ENCODE peak calls at places on chromosomes 13 and 19, in four cellular contexts. One of them, this sample, is unnamed.

GRCh38 chr13:42707596-42707995 is 73.8 kb upstream of the FAM216B start:
- DNase-seq in GM12878: no peak
- DNase-seq in K562: no peak
- DNase-seq in endothelial cell of umbilical vein: no peak
- DNase-seq in this sample: peak; percentile 64

GRCh38 chr13:67726979-67727378 is 496.8 kb upstream of the PCDH9 start:
- DNase-seq in GM12878: no peak
- DNase-seq in K562: no peak
- DNase-seq in endothelial cell of umbilical vein: no peak
- DNase-seq in this sample: no peak

GRCh38 chr19:45267296-45267695 is 16.2 kb downstream of the MARK4 start:
- DNase-seq in GM12878: no peak
- DNase-seq in K562: no peak
- DNase-seq in endothelial cell of umbilical vein: no peak
- DNase-seq in this sample: no peak

GRCh38 chr19:45444318-45445041 is 20.8 kb upstream of the ERCC1 start:
- DNase-seq in GM12878: no peak
- DNase-seq in K562: peak; percentile 94
- DNase-seq in endothelial cell of umbilical vein: peak; percentile 78
- DNase-seq in this sample: peak; percentile 70

GRCh38 chr19:7200739-7201138 is 93.5 kb downstream of the INSR start:
- DNase-seq in GM12878: no peak
- DNase-seq in K562: no peak
- DNase-seq in endothelial cell of umbilical vein: no peak
- DNase-seq in this sample: no peak

GRCh38 chr13:28531195-28531955 is 36.4 kb upstream of the FLT1 start:
- DNase-seq in GM12878: no peak
- DNase-seq in K562: no peak
- DNase-seq in endothelial cell of umbilical vein: peak; percentile 85
- DNase-seq in this sample: peak; percentile 30

GRCh38 chr19:11196406-11197287 is 698 bp downstream of the KANK2 start:
- DNase-seq in GM12878: no peak
- DNase-seq in K562: peak; percentile 69
- DNase-seq in endothelial cell of umbilical vein: peak; percentile 46
- DNase-seq in this sample: peak; percentile 28

GRCh38 chr13:109381546-109382180 is 404.7 kb downstream of the IRS2 start:
- DNase-seq in GM12878: no peak
- DNase-seq in K562: no peak
- DNase-seq in endothelial cell of umbilical vein: no peak
- DNase-seq in this sample: peak; percentile 71

GRCh38 chr13:45807520-45808099 is 43.9 kb downstream of the SIAH3 start:
- DNase-seq in GM12878: peak; percentile 8
- DNase-seq in K562: peak; percentile 35
- DNase-seq in endothelial cell of umbilical vein: peak; percentile 63
- DNase-seq in this sample: peak; percentile 17

GRCh38 chr19:18167975-18168645 is 5.5 kb upstream of the IFI30 start:
- DNase-seq in GM12878: no peak
- DNase-seq in K562: peak; percentile 84
- DNase-seq in endothelial cell of umbilical vein: peak; percentile 24
- DNase-seq in this sample: peak; percentile 16

GRCh38 chr19:4967738-4968461 is 1.0 kb upstream of the KDM4B start:
- DNase-seq in GM12878: no peak
- DNase-seq in K562: no peak
- DNase-seq in endothelial cell of umbilical vein: no peak
- DNase-seq in this sample: no peak

GRCh38 chr19:48445256-48445605 is 552 bp upstream of the GRWD1 start:
- DNase-seq in GM12878: no peak
- DNase-seq in K562: peak; percentile 82
- DNase-seq in endothelial cell of umbilical vein: peak; percentile 96
- DNase-seq in this sample: peak; percentile 94

GRCh38 chr13:33262997-33263396 is 22.6 kb downstream of the STARD13 start:
- DNase-seq in GM12878: no peak
- DNase-seq in K562: no peak
- DNase-seq in endothelial cell of umbilical vein: no peak
- DNase-seq in this sample: no peak

GRCh38 chr19:16544468-16545231 is 2.4 kb upstream of the CHERP start:
- DNase-seq in GM12878: no peak
- DNase-seq in K562: no peak
- DNase-seq in endothelial cell of umbilical vein: no peak
- DNase-seq in this sample: no peak

GRCh38 chr13:73608731-73609485 is 525.3 kb downstream of the KLF12 start:
- DNase-seq in GM12878: no peak
- DNase-seq in K562: no peak
- DNase-seq in endothelial cell of umbilical vein: no peak
- DNase-seq in this sample: no peak

GRCh38 chr13:80036845-80037504 is 304.0 kb downstream of the SPRY2 start:
- DNase-seq in GM12878: no peak
- DNase-seq in K562: no peak
- DNase-seq in endothelial cell of umbilical vein: no peak
- DNase-seq in this sample: no peak

GRCh38 chr19:43353606-43354304 is at the start of gene CD177:
- DNase-seq in GM12878: no peak
- DNase-seq in K562: no peak
- DNase-seq in endothelial cell of umbilical vein: no peak
- DNase-seq in this sample: no peak

GRCh38 chr19:2775556-2776430 is 7.3 kb downstream of the SGTA start:
- DNase-seq in GM12878: no peak
- DNase-seq in K562: peak; percentile 57
- DNase-seq in endothelial cell of umbilical vein: peak; percentile 64
- DNase-seq in this sample: peak; percentile 35

GRCh38 chr19:2777952-2778683 is 5.0 kb downstream of the SGTA start:
- DNase-seq in GM12878: no peak
- DNase-seq in K562: no peak
- DNase-seq in endothelial cell of umbilical vein: no peak
- DNase-seq in this sample: no peak

GRCh38 chr19:2774083-2774679 is 8.9 kb downstream of the SGTA start:
- DNase-seq in GM12878: no peak
- DNase-seq in K562: no peak
- DNase-seq in endothelial cell of umbilical vein: no peak
- DNase-seq in this sample: no peak

GRCh38 chr19:2771786-2772674 is 11.0 kb downstream of the SGTA start:
- DNase-seq in GM12878: no peak
- DNase-seq in K562: no peak
- DNase-seq in endothelial cell of umbilical vein: no peak
- DNase-seq in this sample: no peak

DNA sequence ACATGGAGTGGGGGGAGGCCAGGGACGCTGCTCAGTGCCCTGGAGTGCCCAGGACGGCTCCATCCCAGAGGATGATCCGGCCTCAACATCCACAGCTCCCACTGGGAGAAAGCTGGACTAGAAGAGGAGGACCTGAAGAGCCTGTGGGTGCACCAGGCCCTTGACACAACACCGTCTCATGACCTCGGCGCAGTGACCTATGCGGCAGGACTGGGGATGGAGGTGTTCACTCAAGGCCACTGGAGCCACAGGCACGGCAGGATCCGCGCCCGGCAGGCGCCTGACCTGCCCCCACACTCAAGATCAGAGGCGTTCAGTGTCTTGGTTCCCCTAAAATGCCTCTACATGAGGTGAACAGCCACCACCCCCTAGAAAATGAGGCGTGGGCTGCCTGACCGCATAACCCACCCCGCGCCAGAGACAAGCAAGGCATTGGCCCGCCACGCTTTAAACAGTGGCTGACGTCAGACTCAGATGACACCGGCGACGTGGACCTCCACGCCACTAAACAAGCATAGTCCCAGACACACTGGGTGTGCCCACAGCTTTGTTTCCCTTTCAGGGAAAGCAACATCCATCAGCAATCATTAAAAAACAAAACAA is 8.0 kb downstream of the SGTA start:
- DNase-seq in GM12878: no peak
- DNase-seq in K562: no peak
- DNase-seq in endothelial cell of umbilical vein: no peak
- DNase-seq in this sample: no peak
- TF ChIP-seq FOS in GM12878: no peak
- TF ChIP-seq FOS in K562: no peak
- TF ChIP-seq FOS in endothelial cell of umbilical vein: no peak
- TF ChIP-seq FOS in this sample: no peak

GRCh38 chr13:43831088-43831487 is 44.3 kb upstream of the ENOX1 start:
- DNase-seq in GM12878: no peak
- DNase-seq in K562: no peak
- DNase-seq in endothelial cell of umbilical vein: no peak
- DNase-seq in this sample: peak; percentile 61
- TF ChIP-seq FOS in GM12878: no peak
- TF ChIP-seq FOS in K562: no peak
- TF ChIP-seq FOS in endothelial cell of umbilical vein: no peak
- TF ChIP-seq FOS in this sample: no peak

DNA sequence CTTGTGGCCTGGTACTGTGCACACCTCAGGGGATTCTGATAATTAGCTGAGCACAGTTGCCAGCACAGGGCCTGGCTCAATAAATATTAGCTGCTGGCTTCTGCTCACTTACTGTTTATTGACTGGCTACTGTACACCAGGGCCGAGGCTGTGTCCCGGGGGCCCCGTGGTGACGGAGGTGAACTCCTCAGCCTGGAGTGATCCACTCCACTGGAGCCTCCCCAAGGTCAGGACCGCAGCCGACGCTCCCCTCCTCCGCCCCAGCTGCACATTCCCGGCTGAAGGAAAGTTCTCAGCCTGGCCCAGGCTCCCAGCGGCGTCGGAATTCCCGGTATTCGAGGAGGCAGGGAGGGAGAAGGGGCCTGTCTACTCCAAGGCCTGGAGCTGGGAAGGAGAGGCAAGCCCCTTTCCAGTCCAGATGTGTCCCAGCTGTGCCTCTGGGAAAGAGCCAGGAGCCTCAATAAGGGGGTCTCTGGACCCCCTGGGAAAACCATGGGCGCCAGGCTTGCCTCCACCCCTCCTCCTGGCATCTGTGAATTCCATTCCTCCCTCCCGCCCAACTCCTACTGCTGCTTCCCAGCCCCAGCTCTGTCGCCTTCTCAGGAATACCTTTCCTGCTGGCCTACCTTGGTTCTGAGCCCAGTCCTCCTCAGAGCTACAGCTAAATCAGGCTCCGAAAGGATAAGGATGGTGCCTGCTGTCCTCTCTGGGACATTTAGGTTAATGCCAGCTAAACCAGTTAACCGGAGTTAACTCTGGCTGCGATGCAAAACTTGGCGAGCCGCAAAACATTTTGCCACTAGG is 7.2 kb downstream of the RPS16 start:
- DNase-seq in GM12878: no peak
- DNase-seq in K562: no peak
- DNase-seq in endothelial cell of umbilical vein: peak; percentile 86
- DNase-seq in this sample: peak; percentile 96
- TF ChIP-seq FOS in GM12878: no peak
- TF ChIP-seq FOS in K562: no peak
- TF ChIP-seq FOS in endothelial cell of umbilical vein: no peak
- TF ChIP-seq FOS in this sample: no peak

DNA sequence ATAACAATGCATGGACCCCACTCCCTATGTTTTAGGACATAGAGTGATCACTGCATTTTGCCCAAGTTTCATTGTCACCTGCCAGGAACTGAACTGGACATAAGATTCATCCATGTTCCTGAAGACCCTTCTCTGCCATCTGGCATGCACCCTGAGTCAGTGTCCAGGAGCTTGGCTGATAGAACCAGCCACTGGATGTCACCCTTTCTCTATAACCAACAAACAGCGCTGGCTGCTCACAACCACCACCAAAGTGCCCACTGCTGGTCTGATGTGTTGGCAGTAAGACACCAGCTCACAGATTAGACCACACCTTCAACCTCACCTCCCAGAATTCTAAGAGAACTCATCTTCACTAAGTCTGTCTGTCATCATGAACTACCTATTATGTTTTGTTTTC is 333.4 kb downstream of the ITGBL1 start:
- DNase-seq in GM12878: no peak
- DNase-seq in K562: no peak
- DNase-seq in endothelial cell of umbilical vein: no peak
- DNase-seq in this sample: peak; percentile 3
- TF ChIP-seq FOS in GM12878: no peak
- TF ChIP-seq FOS in K562: no peak
- TF ChIP-seq FOS in endothelial cell of umbilical vein: no peak
- TF ChIP-seq FOS in this sample: no peak

GRCh38 chr13:24232474-24232873 is 72.0 kb downstream of the SPATA13 start:
- DNase-seq in GM12878: no peak
- DNase-seq in K562: no peak
- DNase-seq in endothelial cell of umbilical vein: no peak
- DNase-seq in this sample: no peak
- TF ChIP-seq FOS in GM12878: no peak
- TF ChIP-seq FOS in K562: no peak
- TF ChIP-seq FOS in endothelial cell of umbilical vein: no peak
- TF ChIP-seq FOS in this sample: no peak

This sample was measured in IMR-90.